ENCODE peak calls at places on chromosomes 1 and 21, in eight cellular contexts. H, T, G, B, A, V, F and P are unnamed samples.

GRCh38 chr1:69994261-69994660 is 211.1 kb downstream of the LRRC40 start:
- DNase-seq in H (no peak), G (no peak), F (no peak), T (peak), B (no peak), V (no peak), A (no peak), P (peak)

GRCh38 chr1:46434358-46434757 is 40.2 kb downstream of the FAAH start:
- DNase-seq in B (no peak), V (no peak), F (no peak), G (no peak), A (no peak), T (no peak), H (no peak), P (no peak)

GRCh38 chr1:232795497-232796068 is 9.6 kb upstream of the MAP10 start:
- DNase-seq in G (no peak), T (no peak), B (no peak), F (no peak), A (no peak), V (no peak), H (no peak), P (no peak)

GRCh38 chr1:53415432-53415831 is 43.8 kb upstream of the DMRTB1 start:
- DNase-seq in B (no peak), F (no peak), H (no peak), A (no peak), G (no peak), V (no peak), T (no peak), P (no peak)

GRCh38 chr21:37483776-37484175 is 117.2 kb downstream of the DYRK1A start:
- DNase-seq in B (no peak), H (no peak), V (no peak), G (no peak), F (no peak), T (no peak), A (no peak), P (no peak)

GRCh38 chr1:9315411-9316079 is 22.9 kb downstream of the SPSB1 start:
- DNase-seq in T (peak), F (no peak), A (no peak), V (no peak), G (no peak), B (peak), H (no peak), P (no peak)

GRCh38 chr1:89884718-89885596 is 64.1 kb downstream of the LRRC8D start:
- DNase-seq in T (no peak), G (no peak), V (no peak), H (no peak), F (no peak), A (no peak), B (no peak), P (peak)

GRCh38 chr1:7253118-7253480 is 467.8 kb downstream of the CAMTA1 start:
- DNase-seq in G (no peak), A (no peak), V (no peak), B (no peak), F (no peak), T (peak), H (no peak), P (no peak)

GRCh38 chr1:162390396-162391185 is 9.1 kb downstream of the C1orf226 start:
- DNase-seq in T (no peak), V (no peak), B (no peak), G (no peak), H (no peak), F (no peak), A (no peak), P (no peak)

GRCh38 chr1:172699111-172699510 is 40.2 kb downstream of the FASLG start:
- DNase-seq in F (peak), V (no peak), G (no peak), A (no peak), H (peak), B (no peak), T (peak), P (peak)

GRCh38 chr1:53644909-53645689 is 93.9 kb downstream of the GLIS1 start:
- DNase-seq in T (no peak), H (no peak), V (no peak), G (peak), B (no peak), A (no peak), F (no peak), P (no peak)

DNA sequence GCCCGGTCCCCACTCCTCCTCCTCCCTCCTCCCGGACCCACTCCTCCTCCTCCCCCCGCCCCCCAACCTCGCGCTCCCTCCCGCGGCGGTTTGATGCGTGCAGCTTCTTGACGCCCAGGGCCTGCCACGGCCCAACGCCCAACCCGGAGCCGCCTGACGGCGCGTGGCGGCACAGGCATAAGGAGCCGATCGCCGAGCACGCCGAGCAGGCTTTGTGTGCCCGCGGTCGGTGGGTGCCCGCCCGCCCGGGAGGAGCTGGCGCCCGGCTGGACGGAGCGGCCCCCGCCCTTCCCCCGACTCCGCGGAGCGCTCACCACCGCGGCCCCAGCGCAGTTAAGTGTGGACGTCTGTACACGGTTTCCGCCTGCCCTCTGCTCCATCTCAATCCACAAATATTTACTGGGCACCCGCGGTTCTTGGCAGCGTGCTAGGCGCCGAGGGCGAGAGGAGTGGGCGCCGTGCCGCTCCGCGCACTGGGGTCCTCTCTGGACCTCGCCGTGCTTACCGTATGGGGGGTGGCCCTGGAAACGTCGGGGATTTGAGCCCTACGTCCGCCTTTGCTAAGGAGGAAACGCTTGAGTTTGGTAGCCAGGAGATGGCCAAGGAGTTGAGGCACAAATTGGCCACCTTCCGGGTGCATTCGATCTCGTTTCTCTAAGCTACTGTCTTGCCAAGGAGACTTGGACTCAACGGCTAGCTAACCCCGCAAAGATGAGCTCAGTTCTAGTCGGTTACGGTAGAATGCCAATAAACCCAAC is 428 bp upstream of the HDGF start:
- DNase-seq in F (peak), B (peak), V (peak), A (peak), G (peak), T (peak), H (peak), P (peak)
- TF ChIP-seq CTCF in F (peak), B (no peak), V (no peak), A (peak), G (no peak), T (peak), H (no peak), P (no peak)

GRCh38 chr1:181486098-181486420 is 2.7 kb downstream of the CACNA1E start:
- DNase-seq in V (no peak), H (no peak), A (no peak), F (no peak), G (no peak), T (no peak), B (peak), P (no peak)
- TF ChIP-seq CTCF in V (no peak), H (no peak), A (no peak), F (no peak), G (no peak), T (no peak), B (no peak), P (no peak)

GRCh38 chr21:45957551-45957950 is 24.0 kb upstream of the COL6A1 start:
- DNase-seq in V (no peak), T (no peak), A (no peak), H (no peak), B (no peak), F (no peak), G (no peak), P (no peak)

GRCh38 chr21:45954921-45955320 is 26.6 kb upstream of the COL6A1 start:
- DNase-seq in V (no peak), T (no peak), B (no peak), G (no peak), A (no peak), H (no peak), F (no peak), P (no peak)

GRCh38 chr21:45951676-45952075 is 29.9 kb upstream of the COL6A1 start:
- DNase-seq in F (no peak), H (no peak), V (no peak), G (no peak), T (no peak), A (no peak), B (no peak), P (no peak)

GRCh38 chr21:45952974-45953373 is 28.6 kb upstream of the COL6A1 start:
- DNase-seq in H (no peak), G (no peak), V (no peak), B (no peak), A (no peak), F (no peak), T (no peak), P (no peak)

DNA sequence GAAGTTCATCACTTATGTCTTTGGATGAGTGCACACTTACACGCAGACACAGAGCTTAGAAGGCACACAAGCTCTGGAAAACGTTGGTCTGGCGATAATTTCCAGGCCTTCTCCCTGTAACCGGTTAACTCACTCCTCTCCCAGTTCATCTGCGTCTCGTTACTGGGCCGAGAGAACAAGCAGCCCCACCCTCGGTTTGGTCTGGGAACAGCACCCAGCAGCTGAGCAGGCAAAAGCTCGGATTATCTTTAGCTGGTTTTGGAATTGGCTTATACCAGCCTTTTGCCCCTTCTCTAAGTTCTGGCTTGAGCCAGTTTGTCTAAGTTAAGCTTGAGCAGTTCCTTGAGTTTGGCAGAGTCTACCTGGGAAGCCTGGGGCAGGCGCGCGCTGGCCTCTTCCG is 27.3 kb upstream of the COL6A1 start:
- DNase-seq in V (no peak), B (no peak), G (no peak), F (no peak), T (peak), H (no peak), A (no peak), P (no peak)
- TF ChIP-seq CTCF in V (no peak), B (peak), G (no peak), F (no peak), T (peak), H (no peak), A (peak), P (no peak)

GRCh38 chr1:222890702-222891101 is 75.9 kb downstream of the DISP1 start:
- DNase-seq in A (no peak), T (no peak), V (no peak), G (no peak), B (no peak), H (no peak), F (no peak), P (no peak)
- TF ChIP-seq CTCF in A (no peak), T (no peak), V (no peak), G (no peak), B (no peak), H (no peak), F (no peak), P (no peak)

DNA sequence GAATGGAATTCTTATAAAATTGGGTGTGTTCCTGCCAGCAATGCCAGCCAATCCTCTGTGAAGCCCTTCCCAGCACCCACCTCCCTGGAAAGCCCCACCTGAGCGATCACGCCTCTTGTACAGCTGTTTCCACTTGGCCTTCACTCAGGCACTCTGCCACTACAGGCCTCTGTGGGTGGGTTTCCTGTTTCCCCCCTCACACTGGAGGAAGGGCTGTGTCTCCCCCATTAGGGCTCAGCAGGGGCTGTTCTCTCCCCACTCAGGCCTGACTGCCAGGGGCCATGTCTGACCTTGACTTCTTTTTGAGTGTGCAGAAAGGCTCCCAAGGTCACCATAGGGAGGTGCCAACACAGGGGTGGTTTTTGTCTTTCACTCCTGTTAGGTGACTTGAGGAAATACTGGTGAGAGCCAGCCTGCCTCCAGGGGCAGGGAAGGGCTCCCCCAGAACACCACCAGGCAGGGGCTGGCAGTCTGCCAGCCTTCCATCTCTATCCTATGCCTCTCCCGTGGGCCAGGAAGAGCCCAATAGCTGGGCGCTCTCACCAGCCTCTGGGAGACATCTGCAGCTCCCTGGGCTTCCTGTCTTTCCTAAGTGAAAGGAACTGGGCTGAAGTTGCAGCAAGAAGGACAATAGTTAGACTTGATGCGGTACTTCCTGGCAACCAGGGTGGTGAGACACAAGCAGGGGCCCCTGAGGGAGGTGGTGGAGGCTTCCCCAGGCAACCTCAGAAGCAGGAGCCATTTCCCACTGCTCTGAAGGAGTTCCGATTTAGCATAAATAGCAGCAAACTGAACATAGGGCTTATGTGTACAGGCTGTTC is 49.1 kb downstream of the ELK4 start:
- DNase-seq in G (no peak), V (no peak), T (no peak), F (peak), B (no peak), A (no peak), H (peak), P (no peak)
- TF ChIP-seq CTCF in G (no peak), V (no peak), T (no peak), F (no peak), B (no peak), A (no peak), H (no peak), P (no peak)

GRCh38 chr1:204829133-204829532 is 41.5 kb upstream of the NFASC start:
- DNase-seq in A (no peak), G (peak), F (peak), V (no peak), T (no peak), H (no peak), B (no peak), P (no peak)

GRCh38 chr1:204834329-204834728 is 36.3 kb upstream of the NFASC start:
- DNase-seq in B (no peak), F (no peak), A (no peak), G (no peak), H (no peak), T (no peak), V (no peak), P (no peak)

GRCh38 chr1:204826970-204827369 is 43.7 kb upstream of the NFASC start:
- DNase-seq in G (peak), V (no peak), B (no peak), T (peak), A (no peak), H (peak), F (no peak), P (no peak)

GRCh38 chr1:204830671-204831585 is 39.7 kb upstream of the NFASC start:
- DNase-seq in G (peak), A (no peak), F (peak), B (no peak), T (no peak), H (no peak), V (no peak), P (no peak)

GRCh38 chr1:204828352-204828850 is 42.3 kb upstream of the NFASC start:
- DNase-seq in V (peak), B (peak), A (no peak), H (peak), G (peak), T (peak), F (peak), P (peak)
- TF ChIP-seq CTCF in V (no peak), B (peak), A (peak), H (no peak), G (peak), T (peak), F (peak), P (no peak)

GRCh38 chr1:39354572-39354971 is 136.9 kb upstream of the BMP8A start:
- DNase-seq in G (no peak), T (no peak), V (no peak), B (no peak), H (no peak), A (no peak), F (no peak), P (no peak)
- TF ChIP-seq CTCF in G (peak), T (no peak), V (no peak), B (no peak), H (no peak), A (no peak), F (no peak), P (no peak)

GRCh38 chr1:36349839-36350238 is 26.4 kb upstream of the EVA1B start:
- DNase-seq in F (no peak), T (peak), B (no peak), H (no peak), V (no peak), G (no peak), A (no peak), P (no peak)

GRCh38 chr1:36352910-36353878 is 29.7 kb upstream of the EVA1B start:
- DNase-seq in G (no peak), F (no peak), A (no peak), B (no peak), V (no peak), T (peak), H (no peak), P (no peak)

GRCh38 chr1:36352141-36352909 is 28.9 kb upstream of the EVA1B start:
- DNase-seq in A (no peak), G (no peak), B (no peak), T (peak), H (no peak), V (no peak), F (no peak), P (no peak)

GRCh38 chr1:36350659-36351171 is 27.3 kb upstream of the EVA1B start:
- DNase-seq in H (no peak), T (peak), V (no peak), B (no peak), A (peak), G (no peak), F (no peak), P (peak)

GRCh38 chr1:36351222-36351977 is 28.0 kb upstream of the EVA1B start:
- DNase-seq in V (no peak), G (no peak), H (no peak), B (no peak), A (peak), F (no peak), T (peak), P (peak)
- TF ChIP-seq CTCF in V (no peak), G (no peak), H (no peak), B (no peak), A (no peak), F (no peak), T (peak), P (no peak)

DNA sequence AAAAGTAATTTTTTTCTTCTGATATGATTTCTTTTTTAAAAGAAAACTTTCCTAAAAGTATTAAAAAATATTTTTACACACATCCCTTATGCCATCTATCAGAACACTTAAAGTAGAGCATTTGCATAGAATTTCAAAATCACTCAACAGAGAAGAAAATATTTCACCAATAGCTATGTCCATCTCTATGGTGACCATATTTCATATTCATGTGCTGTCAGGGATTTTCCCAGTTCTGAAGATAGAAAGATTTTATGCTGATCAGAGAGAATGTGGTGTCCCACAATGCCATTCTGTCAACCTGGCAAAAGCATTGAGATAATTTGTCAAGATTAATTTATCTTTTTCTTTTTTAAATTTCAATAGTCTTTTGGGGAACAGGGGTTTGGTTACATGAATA is 87.0 kb downstream of the C4BPA start:
- DNase-seq in A (no peak), T (no peak), V (no peak), H (no peak), G (no peak), B (no peak), F (no peak), P (no peak)
- TF ChIP-seq CTCF in A (no peak), T (no peak), V (no peak), H (no peak), G (no peak), B (no peak), F (no peak), P (no peak)

GRCh38 chr1:85579619-85580018 is 942 bp upstream of the CCN1 start:
- DNase-seq in B (peak), H (no peak), T (peak), V (peak), G (no peak), A (no peak), F (no peak), P (no peak)

GRCh38 chr1:85576642-85577420 is 3.7 kb upstream of the CCN1 start:
- DNase-seq in A (peak), T (peak), H (peak), F (peak), B (peak), G (peak), V (peak), P (peak)

GRCh38 chr1:85576256-85576641 is 4.3 kb upstream of the CCN1 start:
- DNase-seq in B (no peak), T (no peak), V (no peak), F (no peak), H (no peak), A (no peak), G (no peak), P (no peak)

GRCh38 chr1:85578321-85579295 is 2.0 kb upstream of the CCN1 start:
- DNase-seq in V (no peak), G (no peak), H (no peak), T (peak), A (no peak), F (no peak), B (no peak), P (no peak)

GRCh38 chr1:85577421-85578320 is 2.9 kb upstream of the CCN1 start:
- DNase-seq in F (no peak), V (peak), A (no peak), H (no peak), T (no peak), G (peak), B (peak), P (no peak)
- TF ChIP-seq CTCF in F (no peak), V (no peak), A (no peak), H (no peak), T (peak), G (no peak), B (no peak), P (no peak)